ENCODE peak calls at places on chromosomes 6 and 20, in nine cellular contexts. V, M, Y, Z, R, F, Q, I and K are unnamed samples.
A peak's percentile ranks its signal among the peaks of the same experiment; 100 is the strongest.

GRCh38 chr6:33665957-33666356 is 44.8 kb downstream of the ITPR3 start:
- DNase-seq in V (peak; percentile 43), M (no peak), Y (no peak), Z (no peak), R (no peak), F (no peak), Q (no peak), I (no peak), K (no peak)

GRCh38 chr6:108157972-108158441 is 7.8 kb upstream of the NR2E1 start:
- DNase-seq in V (no peak), M (no peak), Y (no peak), Z (no peak), R (no peak), F (no peak), Q (peak; percentile 50), I (no peak), K (no peak)

GRCh38 chr6:21829126-21829525 is 235.6 kb downstream of the SOX4 start:
- DNase-seq in V (no peak), M (no peak), Y (no peak), Z (no peak), R (no peak), F (no peak), Q (no peak), I (no peak), K (no peak)

GRCh38 chr6:118042855-118043254 is 135.8 kb downstream of the SLC35F1 start:
- DNase-seq in V (no peak), M (no peak), Y (no peak), Z (no peak), R (no peak), F (no peak), Q (no peak), I (no peak), K (no peak)

GRCh38 chr6:95228636-95229035 is 348.7 kb upstream of the MANEA start:
- DNase-seq in V (peak; percentile 79), M (no peak), Y (no peak), Z (no peak), R (no peak), F (no peak), Q (no peak), I (no peak), K (no peak)

GRCh38 chr20:2902818-2903217 is 29.5 kb downstream of the PTPRA start:
- DNase-seq in V (no peak), M (no peak), Y (no peak), Z (no peak), R (no peak), F (no peak), Q (no peak), I (no peak), K (no peak)

GRCh38 chr20:62602550-62602949 is 39.8 kb upstream of the SLCO4A1 start:
- DNase-seq in V (no peak), M (no peak), Y (no peak), Z (no peak), R (no peak), F (no peak), Q (no peak), I (peak; percentile 14), K (no peak)

GRCh38 chr6:38018755-38019165 is 199.2 kb downstream of the ZFAND3 start:
- DNase-seq in V (no peak), M (no peak), Y (no peak), Z (no peak), R (no peak), F (no peak), Q (no peak), I (no peak), K (no peak)

GRCh38 chr6:126181173-126181741 is 158.7 kb upstream of the CENPW start:
- DNase-seq in V (no peak), M (no peak), Y (no peak), Z (no peak), R (no peak), F (no peak), Q (no peak), I (no peak), K (no peak)

GRCh38 chr20:37846573-37846972 is 56.4 kb upstream of the VSTM2L start:
- DNase-seq in V (no peak), M (no peak), Y (peak; percentile 63), Z (no peak), R (no peak), F (no peak), Q (no peak), I (no peak), K (no peak)